ENCODE peak calls at places on chromosome 2, in four cellular contexts. One of them, this sample, is unnamed.

GRCh38 chr2:48482313-48482712 is 47.6 kb upstream of the STON1 start:
- DNase-seq in tibial nerve: no peak
- DNase-seq in mesenchymal stem cell: no peak
- DNase-seq in colonic mucosa: no peak
- DNase-seq in this sample: no peak

GRCh38 chr2:116467243-116467642 is 1347.2 kb upstream of the DDX18 start:
- DNase-seq in tibial nerve: no peak
- DNase-seq in colonic mucosa: no peak
- DNase-seq in mesenchymal stem cell: no peak
- DNase-seq in this sample: no peak

GRCh38 chr2:202023198-202023903 is 10.3 kb upstream of the FZD7 start:
- DNase-seq in mesenchymal stem cell: no peak
- DNase-seq in tibial nerve: no peak
- DNase-seq in colonic mucosa: no peak
- DNase-seq in this sample: no peak

GRCh38 chr2:179525340-179525739 is 260.7 kb upstream of the SESTD1 start:
- DNase-seq in mesenchymal stem cell: no peak
- DNase-seq in colonic mucosa: no peak
- DNase-seq in tibial nerve: no peak
- DNase-seq in this sample: no peak

GRCh38 chr2:60478660-60479059 is 74.8 kb downstream of the BCL11A start:
- DNase-seq in mesenchymal stem cell: no peak
- DNase-seq in tibial nerve: no peak
- DNase-seq in colonic mucosa: peak
- DNase-seq in this sample: no peak

GRCh38 chr2:124476291-124476690 is 451.2 kb downstream of the CNTNAP5 start:
- DNase-seq in mesenchymal stem cell: peak
- DNase-seq in tibial nerve: no peak
- DNase-seq in colonic mucosa: no peak
- DNase-seq in this sample: no peak

GRCh38 chr2:136765256-136765735 is at the start of gene THSD7B:
- DNase-seq in mesenchymal stem cell: no peak
- DNase-seq in colonic mucosa: no peak
- DNase-seq in tibial nerve: no peak
- DNase-seq in this sample: no peak

GRCh38 chr2:220240640-220241039 is 613.2 kb downstream of the SLC4A3 start:
- DNase-seq in mesenchymal stem cell: no peak
- DNase-seq in colonic mucosa: no peak
- DNase-seq in tibial nerve: no peak
- DNase-seq in this sample: no peak

GRCh38 chr2:60553992-60554648 is 666 bp upstream of the BCL11A start:
- DNase-seq in mesenchymal stem cell: peak
- DNase-seq in colonic mucosa: peak
- DNase-seq in tibial nerve: no peak
- DNase-seq in this sample: no peak

GRCh38 chr2:144227427-144227826 is 292.5 kb downstream of the ZEB2 start:
- DNase-seq in colonic mucosa: no peak
- DNase-seq in tibial nerve: no peak
- DNase-seq in mesenchymal stem cell: no peak
- DNase-seq in this sample: no peak

GRCh38 chr2:100921685-100922161 is 80.4 kb upstream of the RPL31 start:
- DNase-seq in colonic mucosa: no peak
- DNase-seq in tibial nerve: no peak
- DNase-seq in mesenchymal stem cell: peak
- DNase-seq in this sample: no peak

GRCh38 chr2:1986166-1986565 is 241.9 kb upstream of the PXDN start:
- DNase-seq in mesenchymal stem cell: no peak
- DNase-seq in colonic mucosa: no peak
- DNase-seq in tibial nerve: no peak
- DNase-seq in this sample: no peak

GRCh38 chr2:179336782-179337534 is 72.3 kb upstream of the SESTD1 start:
- DNase-seq in colonic mucosa: no peak
- DNase-seq in mesenchymal stem cell: peak
- DNase-seq in tibial nerve: peak
- DNase-seq in this sample: no peak

GRCh38 chr2:112692496-112692911 is 28.3 kb upstream of the NT5DC4 start:
- DNase-seq in mesenchymal stem cell: peak
- DNase-seq in tibial nerve: peak
- DNase-seq in colonic mucosa: peak
- DNase-seq in this sample: no peak

GRCh38 chr2:46336560-46336959 is 39.4 kb downstream of the EPAS1 start:
- DNase-seq in colonic mucosa: no peak
- DNase-seq in mesenchymal stem cell: peak
- DNase-seq in tibial nerve: no peak
- DNase-seq in this sample: no peak

GRCh38 chr2:6917761-6918421 is 679 bp downstream of the RNF144A start:
- DNase-seq in colonic mucosa: peak
- DNase-seq in tibial nerve: no peak
- DNase-seq in mesenchymal stem cell: peak
- DNase-seq in this sample: no peak

GRCh38 chr2:239827511-239827865 is 197.7 kb downstream of the NDUFA10 start:
- DNase-seq in colonic mucosa: no peak
- DNase-seq in tibial nerve: no peak
- DNase-seq in mesenchymal stem cell: no peak
- DNase-seq in this sample: no peak

GRCh38 chr2:160372010-160372356 is 121.6 kb downstream of the RBMS1 start:
- DNase-seq in tibial nerve: no peak
- DNase-seq in colonic mucosa: no peak
- DNase-seq in mesenchymal stem cell: no peak
- DNase-seq in this sample: no peak

GRCh38 chr2:44553456-44553855 is 191.7 kb downstream of the CAMKMT start:
- DNase-seq in mesenchymal stem cell: peak
- DNase-seq in colonic mucosa: no peak
- DNase-seq in tibial nerve: no peak
- DNase-seq in this sample: no peak

GRCh38 chr2:19649785-19650380 is 251.9 kb downstream of the TTC32 start:
- DNase-seq in tibial nerve: peak
- DNase-seq in mesenchymal stem cell: peak
- DNase-seq in colonic mucosa: no peak
- DNase-seq in this sample: no peak

GRCh38 chr2:85018049-85018447 is 47.1 kb downstream of the KCMF1 start:
- DNase-seq in colonic mucosa: no peak
- DNase-seq in mesenchymal stem cell: peak
- DNase-seq in tibial nerve: no peak
- DNase-seq in this sample: no peak

GRCh38 chr2:148201075-148202004 is 180.4 kb downstream of the MBD5 start:
- DNase-seq in tibial nerve: peak
- DNase-seq in mesenchymal stem cell: peak
- DNase-seq in colonic mucosa: peak
- DNase-seq in this sample: no peak

GRCh38 chr2:146912536-146912935 is 932.3 kb upstream of the ACVR2A start:
- DNase-seq in mesenchymal stem cell: no peak
- DNase-seq in tibial nerve: no peak
- DNase-seq in colonic mucosa: no peak
- DNase-seq in this sample: no peak

GRCh38 chr2:180246281-180246680 is 239.2 kb upstream of the CWC22 start:
- DNase-seq in mesenchymal stem cell: no peak
- DNase-seq in colonic mucosa: no peak
- DNase-seq in tibial nerve: no peak
- DNase-seq in this sample: no peak

GRCh38 chr2:57181315-57182038 is 865.1 kb upstream of the VRK2 start:
- DNase-seq in mesenchymal stem cell: peak
- DNase-seq in colonic mucosa: no peak
- DNase-seq in tibial nerve: no peak
- DNase-seq in this sample: no peak

GRCh38 chr2:57862727-57863126 is 183.9 kb upstream of the VRK2 start:
- DNase-seq in mesenchymal stem cell: no peak
- DNase-seq in colonic mucosa: no peak
- DNase-seq in tibial nerve: no peak
- DNase-seq in this sample: no peak

GRCh38 chr2:27016801-27017325 is 15.9 kb upstream of the TMEM214 start:
- DNase-seq in mesenchymal stem cell: peak
- DNase-seq in colonic mucosa: peak
- DNase-seq in tibial nerve: peak
- DNase-seq in this sample: peak

GRCh38 chr2:242063364-242064249 is 194.1 kb downstream of the RTP5 start:
- DNase-seq in colonic mucosa: no peak
- DNase-seq in tibial nerve: no peak
- DNase-seq in mesenchymal stem cell: no peak
- DNase-seq in this sample: no peak

GRCh38 chr2:158518083-158518482 is 61.3 kb downstream of the PKP4 start:
- DNase-seq in colonic mucosa: no peak
- DNase-seq in tibial nerve: no peak
- DNase-seq in mesenchymal stem cell: peak
- DNase-seq in this sample: no peak

GRCh38 chr2:180933332-180933731 is 47.1 kb upstream of the UBE2E3 start:
- DNase-seq in tibial nerve: no peak
- DNase-seq in mesenchymal stem cell: no peak
- DNase-seq in colonic mucosa: no peak
- DNase-seq in this sample: no peak

GRCh38 chr2:126761981-126762878 is 106.3 kb downstream of the GYPC start:
- DNase-seq in mesenchymal stem cell: no peak
- DNase-seq in colonic mucosa: no peak
- DNase-seq in tibial nerve: no peak
- DNase-seq in this sample: no peak

GRCh38 chr2:1055014-1055595 is 104.5 kb downstream of the SNTG2 start:
- DNase-seq in colonic mucosa: no peak
- DNase-seq in tibial nerve: no peak
- DNase-seq in mesenchymal stem cell: peak
- DNase-seq in this sample: no peak

GRCh38 chr2:241598487-241598886 is 38.5 kb downstream of the THAP4 start:
- DNase-seq in colonic mucosa: no peak
- DNase-seq in mesenchymal stem cell: no peak
- DNase-seq in tibial nerve: no peak
- DNase-seq in this sample: no peak

GRCh38 chr2:38685116-38685735 is 19.3 kb downstream of the GALM start:
- DNase-seq in tibial nerve: no peak
- DNase-seq in mesenchymal stem cell: no peak
- DNase-seq in colonic mucosa: no peak
- DNase-seq in this sample: no peak

GRCh38 chr2:44389895-44390294 is 28.1 kb downstream of the CAMKMT start:
- DNase-seq in mesenchymal stem cell: peak
- DNase-seq in tibial nerve: no peak
- DNase-seq in colonic mucosa: no peak
- DNase-seq in this sample: no peak

GRCh38 chr2:32825291-32825712 is 121.5 kb upstream of the LTBP1 start:
- DNase-seq in tibial nerve: peak
- DNase-seq in mesenchymal stem cell: no peak
- DNase-seq in colonic mucosa: no peak
- DNase-seq in this sample: peak

GRCh38 chr2:26432856-26433255 is 31.1 kb downstream of the DRC1 start:
- DNase-seq in tibial nerve: no peak
- DNase-seq in colonic mucosa: no peak
- DNase-seq in mesenchymal stem cell: no peak
- DNase-seq in this sample: no peak

GRCh38 chr2:26679857-26680256 is 12.7 kb upstream of the KCNK3 start:
- DNase-seq in mesenchymal stem cell: no peak
- DNase-seq in tibial nerve: no peak
- DNase-seq in colonic mucosa: no peak
- DNase-seq in this sample: no peak

GRCh38 chr2:170221317-170222288 is 43.7 kb downstream of the MYO3B start:
- DNase-seq in colonic mucosa: no peak
- DNase-seq in tibial nerve: no peak
- DNase-seq in mesenchymal stem cell: peak
- DNase-seq in this sample: no peak
- H3K27ac ChIP-seq in colonic mucosa: no peak
- H3K27ac ChIP-seq in tibial nerve: no peak
- H3K27ac ChIP-seq in mesenchymal stem cell: peak
- H3K27ac ChIP-seq in this sample: no peak

GRCh38 chr2:105802587-105802986 is 57.9 kb downstream of the NCK2 start:
- DNase-seq in mesenchymal stem cell: peak
- DNase-seq in tibial nerve: no peak
- DNase-seq in colonic mucosa: no peak
- DNase-seq in this sample: no peak

GRCh38 chr2:105798595-105798994 is 53.9 kb downstream of the NCK2 start:
- DNase-seq in tibial nerve: no peak
- DNase-seq in colonic mucosa: no peak
- DNase-seq in mesenchymal stem cell: peak
- DNase-seq in this sample: no peak

GRCh38 chr2:105800953-105801635 is 56.4 kb downstream of the NCK2 start:
- DNase-seq in tibial nerve: no peak
- DNase-seq in mesenchymal stem cell: no peak
- DNase-seq in colonic mucosa: no peak
- DNase-seq in this sample: no peak

GRCh38 chr2:105801961-105802360 is 57.2 kb downstream of the NCK2 start:
- DNase-seq in mesenchymal stem cell: no peak
- DNase-seq in tibial nerve: no peak
- DNase-seq in colonic mucosa: no peak
- DNase-seq in this sample: no peak

DNA sequence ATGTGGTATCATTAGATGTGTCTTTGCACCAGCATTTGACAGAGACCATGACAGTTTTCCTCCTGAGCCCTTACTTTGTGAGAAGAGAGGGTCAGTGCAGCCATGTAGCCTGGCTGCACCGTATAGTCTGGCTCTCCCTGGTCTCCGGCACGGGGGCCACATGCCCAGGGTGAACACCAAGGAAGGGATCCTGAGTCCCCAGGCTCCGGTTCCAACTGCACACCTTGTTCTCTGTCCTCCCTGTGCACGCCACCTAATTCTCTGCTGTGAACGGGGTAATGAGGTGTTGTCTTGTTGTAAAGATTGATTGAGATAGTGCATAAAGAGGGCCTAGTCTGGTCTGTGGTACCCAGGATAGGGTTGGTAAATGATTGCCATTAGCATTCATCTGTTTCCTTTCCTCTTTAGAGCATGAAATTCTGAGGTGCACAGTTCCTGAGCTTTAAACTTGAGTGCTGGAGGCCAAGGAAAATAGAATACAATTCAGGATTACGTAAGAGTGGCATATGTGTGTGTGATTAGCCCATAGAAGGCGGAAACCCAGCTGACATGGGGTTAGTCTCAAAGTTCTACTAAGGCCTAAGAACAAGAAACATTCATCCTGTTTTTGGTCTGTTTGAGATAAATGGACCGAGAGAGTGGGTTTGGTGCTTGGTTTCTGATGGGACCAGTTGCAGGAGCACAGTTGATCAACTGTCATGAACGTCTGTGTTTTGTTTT is 55.5 kb downstream of the NCK2 start:
- DNase-seq in colonic mucosa: no peak
- DNase-seq in mesenchymal stem cell: peak
- DNase-seq in tibial nerve: no peak
- DNase-seq in this sample: no peak
- H3K27ac ChIP-seq in colonic mucosa: peak
- H3K27ac ChIP-seq in mesenchymal stem cell: no peak
- H3K27ac ChIP-seq in tibial nerve: peak
- H3K27ac ChIP-seq in this sample: no peak

GRCh38 chr2:73070651-73071451 is 661 bp downstream of the SFXN5 start:
- DNase-seq in tibial nerve: peak
- DNase-seq in mesenchymal stem cell: peak
- DNase-seq in colonic mucosa: peak
- DNase-seq in this sample: peak
- H3K27ac ChIP-seq in tibial nerve: peak
- H3K27ac ChIP-seq in mesenchymal stem cell: peak
- H3K27ac ChIP-seq in colonic mucosa: peak
- H3K27ac ChIP-seq in this sample: peak

DNA sequence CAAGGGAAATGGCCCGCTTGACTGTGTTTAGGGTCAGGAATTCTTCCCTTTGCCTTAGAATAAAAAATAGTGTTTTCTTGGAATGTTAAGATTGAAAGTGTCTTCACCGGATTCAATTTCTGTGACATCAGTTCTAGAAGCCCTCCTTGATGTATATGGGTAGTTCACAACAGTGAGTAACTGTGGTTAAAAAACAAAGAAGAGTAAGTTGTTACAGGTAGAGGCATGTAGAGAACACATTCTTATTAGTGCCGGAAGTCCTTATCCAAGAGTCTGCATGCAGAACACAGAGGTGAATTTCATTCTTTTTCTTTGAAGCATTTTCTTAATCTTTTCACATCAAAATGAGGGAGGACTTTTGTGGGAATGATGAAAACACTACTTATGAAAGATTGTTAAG is 105.5 kb downstream of the FMNL2 start:
- DNase-seq in colonic mucosa: no peak
- DNase-seq in tibial nerve: no peak
- DNase-seq in mesenchymal stem cell: no peak
- DNase-seq in this sample: no peak
- H3K27ac ChIP-seq in colonic mucosa: no peak
- H3K27ac ChIP-seq in tibial nerve: no peak
- H3K27ac ChIP-seq in mesenchymal stem cell: no peak
- H3K27ac ChIP-seq in this sample: no peak

This sample was measured in caudate nucleus.